ENCODE peak calls at places on chromosomes 6 and 20, in seven cellular contexts. One of them, this sample, is unnamed.

GRCh38 chr20:56515657-56516381 is 8.7 kb upstream of the FAM209A start:
- DNase-seq in mucosa of descending colon: no peak
- DNase-seq in hepatocyte: no peak
- DNase-seq in GM23338: no peak
- DNase-seq in GM20000: no peak
- DNase-seq in endodermal cell: no peak
- DNase-seq in PC-3: peak
- DNase-seq in this sample: no peak

GRCh38 chr6:37047421-37047931 is 42.0 kb downstream of the FGD2 start:
- DNase-seq in GM23338: no peak
- DNase-seq in hepatocyte: no peak
- DNase-seq in PC-3: no peak
- DNase-seq in endodermal cell: no peak
- DNase-seq in GM20000: no peak
- DNase-seq in mucosa of descending colon: peak
- DNase-seq in this sample: no peak

GRCh38 chr20:62216636-62217566 is 3.2 kb downstream of the HRH3 start:
- DNase-seq in endodermal cell: no peak
- DNase-seq in GM20000: no peak
- DNase-seq in GM23338: no peak
- DNase-seq in PC-3: no peak
- DNase-seq in hepatocyte: no peak
- DNase-seq in mucosa of descending colon: no peak
- DNase-seq in this sample: no peak

GRCh38 chr6:104182811-104183210 is 676.9 kb downstream of the HACE1 start:
- DNase-seq in PC-3: peak
- DNase-seq in endodermal cell: no peak
- DNase-seq in GM23338: no peak
- DNase-seq in mucosa of descending colon: no peak
- DNase-seq in hepatocyte: peak
- DNase-seq in GM20000: no peak
- DNase-seq in this sample: peak

GRCh38 chr6:39657355-39657754 is 67.9 kb downstream of the KIF6 start:
- DNase-seq in hepatocyte: no peak
- DNase-seq in PC-3: no peak
- DNase-seq in GM20000: no peak
- DNase-seq in GM23338: no peak
- DNase-seq in mucosa of descending colon: no peak
- DNase-seq in endodermal cell: no peak
- DNase-seq in this sample: no peak

GRCh38 chr20:8427419-8428065 is 295.5 kb downstream of the PLCB1 start:
- DNase-seq in mucosa of descending colon: no peak
- DNase-seq in hepatocyte: no peak
- DNase-seq in GM23338: no peak
- DNase-seq in endodermal cell: no peak
- DNase-seq in PC-3: no peak
- DNase-seq in GM20000: no peak
- DNase-seq in this sample: no peak

GRCh38 chr6:113564401-113565161 is 292.6 kb upstream of the MARCKS start:
- DNase-seq in GM23338: peak
- DNase-seq in mucosa of descending colon: peak
- DNase-seq in hepatocyte: peak
- DNase-seq in PC-3: no peak
- DNase-seq in endodermal cell: peak
- DNase-seq in GM20000: peak
- DNase-seq in this sample: no peak

GRCh38 chr6:34901930-34902329 is 12.9 kb downstream of the ANKS1A start:
- DNase-seq in hepatocyte: no peak
- DNase-seq in GM20000: no peak
- DNase-seq in PC-3: peak
- DNase-seq in mucosa of descending colon: no peak
- DNase-seq in endodermal cell: no peak
- DNase-seq in GM23338: no peak
- DNase-seq in this sample: no peak

GRCh38 chr20:36210561-36210960 is 25.7 kb upstream of the AAR2 start:
- DNase-seq in mucosa of descending colon: no peak
- DNase-seq in GM20000: no peak
- DNase-seq in GM23338: no peak
- DNase-seq in hepatocyte: no peak
- DNase-seq in PC-3: no peak
- DNase-seq in endodermal cell: no peak
- DNase-seq in this sample: no peak

GRCh38 chr6:82750570-82750969 is 315.1 kb downstream of the UBE3D start:
- DNase-seq in mucosa of descending colon: no peak
- DNase-seq in PC-3: peak
- DNase-seq in endodermal cell: no peak
- DNase-seq in hepatocyte: no peak
- DNase-seq in GM20000: no peak
- DNase-seq in GM23338: no peak
- DNase-seq in this sample: no peak

GRCh38 chr6:142236686-142237085 is 65.1 kb upstream of the ADGRG6 start:
- DNase-seq in GM20000: no peak
- DNase-seq in mucosa of descending colon: no peak
- DNase-seq in PC-3: no peak
- DNase-seq in GM23338: no peak
- DNase-seq in endodermal cell: no peak
- DNase-seq in hepatocyte: no peak
- DNase-seq in this sample: no peak

GRCh38 chr6:14128017-14128416 is 10.4 kb downstream of the CD83 start:
- DNase-seq in GM20000: no peak
- DNase-seq in endodermal cell: no peak
- DNase-seq in mucosa of descending colon: no peak
- DNase-seq in GM23338: no peak
- DNase-seq in PC-3: no peak
- DNase-seq in hepatocyte: no peak
- DNase-seq in this sample: no peak

GRCh38 chr6:163416380-163416629 is 1.8 kb downstream of the QKI start:
- DNase-seq in GM23338: peak
- DNase-seq in endodermal cell: no peak
- DNase-seq in PC-3: no peak
- DNase-seq in hepatocyte: no peak
- DNase-seq in mucosa of descending colon: no peak
- DNase-seq in GM20000: no peak
- DNase-seq in this sample: no peak

DNA sequence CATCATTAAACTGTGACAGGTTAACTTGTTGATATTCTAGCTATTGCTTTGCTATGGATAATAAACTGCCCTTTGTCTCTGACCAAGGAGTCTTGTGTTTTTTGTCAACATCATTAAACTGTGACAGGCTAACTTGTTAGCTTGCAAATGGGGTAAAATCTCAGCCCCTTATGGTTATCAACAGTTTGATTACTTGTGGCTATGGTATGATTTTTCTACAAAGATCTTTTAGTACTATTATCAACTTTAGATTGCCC is 35.9 kb downstream of the SLC2A12 start:
- DNase-seq in GM23338: no peak
- DNase-seq in hepatocyte: no peak
- DNase-seq in PC-3: no peak
- DNase-seq in GM20000: no peak
- DNase-seq in endodermal cell: no peak
- DNase-seq in mucosa of descending colon: no peak
- DNase-seq in this sample: no peak
- TF ChIP-seq CTCF in GM23338: no peak
- TF ChIP-seq CTCF in hepatocyte: no peak
- TF ChIP-seq CTCF in PC-3: no peak
- TF ChIP-seq CTCF in GM20000: no peak
- TF ChIP-seq CTCF in endodermal cell: no peak
- TF ChIP-seq CTCF in mucosa of descending colon: no peak
- TF ChIP-seq CTCF in this sample: no peak

GRCh38 chr6:25961619-25962367 is 809 bp upstream of the TRIM38 start:
- DNase-seq in GM23338: peak
- DNase-seq in GM20000: peak
- DNase-seq in PC-3: no peak
- DNase-seq in endodermal cell: peak
- DNase-seq in hepatocyte: no peak
- DNase-seq in mucosa of descending colon: no peak
- DNase-seq in this sample: peak
- TF ChIP-seq CTCF in GM23338: peak
- TF ChIP-seq CTCF in GM20000: no peak
- TF ChIP-seq CTCF in PC-3: peak
- TF ChIP-seq CTCF in endodermal cell: peak
- TF ChIP-seq CTCF in hepatocyte: no peak
- TF ChIP-seq CTCF in mucosa of descending colon: no peak
- TF ChIP-seq CTCF in this sample: no peak

DNA sequence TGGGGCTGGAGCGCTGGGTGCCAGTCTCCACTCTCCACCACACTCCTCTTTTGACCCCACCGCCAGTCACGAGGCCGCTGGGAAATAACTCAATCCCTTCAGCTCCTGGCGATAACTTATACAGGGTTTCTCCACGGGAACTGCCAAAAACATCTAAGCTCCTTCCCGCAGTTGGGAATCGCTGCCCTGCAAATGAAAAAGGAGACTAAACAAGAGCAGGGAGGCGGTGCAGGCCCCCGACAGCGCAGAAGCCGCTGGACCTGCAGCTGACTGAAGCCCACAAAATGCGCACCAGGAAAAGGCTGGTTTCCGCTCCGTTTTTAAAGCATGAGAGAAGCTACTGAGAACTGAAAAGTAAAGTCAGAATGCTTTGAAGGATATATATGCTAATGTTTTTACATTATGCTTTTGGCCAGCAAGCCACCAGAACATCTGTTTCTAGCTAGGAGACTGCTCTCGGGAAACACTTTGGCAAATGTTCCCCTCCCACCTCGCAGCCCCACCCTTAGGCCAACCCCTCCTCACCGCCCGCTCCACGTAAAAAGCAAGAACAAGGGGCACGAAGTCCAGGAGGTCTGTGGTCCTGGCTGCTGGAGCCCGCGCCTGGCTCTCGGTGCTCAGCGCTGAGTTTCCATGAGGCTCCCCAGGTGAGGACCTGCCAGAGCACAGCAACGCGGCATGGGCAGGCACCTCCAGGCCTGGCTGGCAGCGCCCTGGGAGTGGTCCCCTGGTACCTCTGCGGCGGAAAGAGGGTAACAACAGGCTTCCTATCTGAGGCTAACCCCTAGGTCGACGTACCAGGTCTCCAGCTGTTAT is 90.5 kb downstream of the SOD2 start:
- DNase-seq in mucosa of descending colon: no peak
- DNase-seq in endodermal cell: no peak
- DNase-seq in GM23338: no peak
- DNase-seq in PC-3: no peak
- DNase-seq in hepatocyte: no peak
- DNase-seq in GM20000: no peak
- DNase-seq in this sample: no peak
- TF ChIP-seq CTCF in mucosa of descending colon: no peak
- TF ChIP-seq CTCF in endodermal cell: no peak
- TF ChIP-seq CTCF in GM23338: no peak
- TF ChIP-seq CTCF in PC-3: no peak
- TF ChIP-seq CTCF in hepatocyte: no peak
- TF ChIP-seq CTCF in GM20000: no peak
- TF ChIP-seq CTCF in this sample: no peak

GRCh38 chr20:40703981-40704530 is 15.0 kb upstream of the MAFB start:
- DNase-seq in GM20000: no peak
- DNase-seq in PC-3: no peak
- DNase-seq in hepatocyte: no peak
- DNase-seq in endodermal cell: no peak
- DNase-seq in mucosa of descending colon: no peak
- DNase-seq in GM23338: no peak
- DNase-seq in this sample: no peak
- TF ChIP-seq CTCF in GM20000: no peak
- TF ChIP-seq CTCF in PC-3: no peak
- TF ChIP-seq CTCF in hepatocyte: no peak
- TF ChIP-seq CTCF in endodermal cell: no peak
- TF ChIP-seq CTCF in mucosa of descending colon: no peak
- TF ChIP-seq CTCF in GM23338: no peak
- TF ChIP-seq CTCF in this sample: no peak

GRCh38 chr6:106085984-106086832 is at the start of gene PRDM1:
- DNase-seq in endodermal cell: peak
- DNase-seq in GM20000: peak
- DNase-seq in PC-3: peak
- DNase-seq in hepatocyte: peak
- DNase-seq in mucosa of descending colon: peak
- DNase-seq in GM23338: peak
- DNase-seq in this sample: peak
- TF ChIP-seq CTCF in endodermal cell: peak
- TF ChIP-seq CTCF in GM20000: peak
- TF ChIP-seq CTCF in PC-3: peak
- TF ChIP-seq CTCF in hepatocyte: peak
- TF ChIP-seq CTCF in mucosa of descending colon: no peak
- TF ChIP-seq CTCF in GM23338: peak
- TF ChIP-seq CTCF in this sample: no peak